ENCODE peak calls at places on chromosomes 6 and 20, in seven cellular contexts. One of them, this sample, is unnamed. For H3K9me3, the result is how much of the 10 kb centered on the place peaks cover.

GRCh38 chr20:14824996-14825395 is 487.6 kb upstream of the FLRT3 start:
- DNase-seq in cardiac muscle cell: no peak
- DNase-seq in fibroblast of lung: no peak
- DNase-seq in CD8-positive, alpha-beta T cell: no peak
- DNase-seq in effector memory CD4-positive, alpha-beta T cell: no peak
- DNase-seq in heart right ventricle: no peak
- DNase-seq in PC-3: no peak
- DNase-seq in this sample: no peak

GRCh38 chr20:2172305-2173175 is 70.9 kb downstream of the STK35 start:
- DNase-seq in PC-3: peak
- DNase-seq in CD8-positive, alpha-beta T cell: peak
- DNase-seq in effector memory CD4-positive, alpha-beta T cell: peak
- DNase-seq in cardiac muscle cell: peak
- DNase-seq in fibroblast of lung: peak
- DNase-seq in heart right ventricle: peak
- DNase-seq in this sample: peak

GRCh38 chr20:13671500-13672288 is 33.0 kb upstream of the TASP1 start:
- DNase-seq in fibroblast of lung: peak
- DNase-seq in effector memory CD4-positive, alpha-beta T cell: no peak
- DNase-seq in heart right ventricle: no peak
- DNase-seq in cardiac muscle cell: no peak
- DNase-seq in CD8-positive, alpha-beta T cell: no peak
- DNase-seq in PC-3: peak
- DNase-seq in this sample: no peak

GRCh38 chr6:48447251-48447650 is 336.3 kb upstream of the PTCHD4 start:
- DNase-seq in heart right ventricle: no peak
- DNase-seq in effector memory CD4-positive, alpha-beta T cell: no peak
- DNase-seq in PC-3: peak
- DNase-seq in cardiac muscle cell: no peak
- DNase-seq in CD8-positive, alpha-beta T cell: no peak
- DNase-seq in fibroblast of lung: no peak
- DNase-seq in this sample: no peak

GRCh38 chr6:83868639-83869038 is 9.2 kb downstream of the CYB5R4 start:
- DNase-seq in heart right ventricle: no peak
- DNase-seq in CD8-positive, alpha-beta T cell: no peak
- DNase-seq in effector memory CD4-positive, alpha-beta T cell: no peak
- DNase-seq in PC-3: peak
- DNase-seq in fibroblast of lung: peak
- DNase-seq in cardiac muscle cell: no peak
- DNase-seq in this sample: no peak

GRCh38 chr6:68975064-68975463 is 340.0 kb downstream of the ADGRB3 start:
- DNase-seq in CD8-positive, alpha-beta T cell: no peak
- DNase-seq in cardiac muscle cell: peak
- DNase-seq in heart right ventricle: no peak
- DNase-seq in fibroblast of lung: peak
- DNase-seq in PC-3: no peak
- DNase-seq in effector memory CD4-positive, alpha-beta T cell: no peak
- DNase-seq in this sample: no peak

GRCh38 chr20:8432435-8433148 is 300.5 kb downstream of the PLCB1 start:
- DNase-seq in cardiac muscle cell: peak
- DNase-seq in PC-3: no peak
- DNase-seq in effector memory CD4-positive, alpha-beta T cell: no peak
- DNase-seq in CD8-positive, alpha-beta T cell: no peak
- DNase-seq in heart right ventricle: peak
- DNase-seq in fibroblast of lung: no peak
- DNase-seq in this sample: no peak

GRCh38 chr20:61731363-61732181 is 334.1 kb downstream of the TAF4 start:
- DNase-seq in effector memory CD4-positive, alpha-beta T cell: no peak
- DNase-seq in PC-3: peak
- DNase-seq in CD8-positive, alpha-beta T cell: no peak
- DNase-seq in heart right ventricle: no peak
- DNase-seq in cardiac muscle cell: no peak
- DNase-seq in fibroblast of lung: peak
- DNase-seq in this sample: no peak

GRCh38 chr6:56914791-56915658 is 39.9 kb upstream of the BEND6 start:
- DNase-seq in heart right ventricle: peak
- DNase-seq in cardiac muscle cell: no peak
- DNase-seq in effector memory CD4-positive, alpha-beta T cell: no peak
- DNase-seq in fibroblast of lung: no peak
- DNase-seq in PC-3: no peak
- DNase-seq in CD8-positive, alpha-beta T cell: no peak
- DNase-seq in this sample: no peak

GRCh38 chr20:17905544-17905943 is 63.0 kb downstream of the SNX5 start:
- DNase-seq in cardiac muscle cell: no peak
- DNase-seq in heart right ventricle: no peak
- DNase-seq in effector memory CD4-positive, alpha-beta T cell: no peak
- DNase-seq in PC-3: no peak
- DNase-seq in fibroblast of lung: no peak
- DNase-seq in CD8-positive, alpha-beta T cell: no peak
- DNase-seq in this sample: no peak

GRCh38 chr20:44280387-44280786 is 30.6 kb downstream of the FITM2 start:
- DNase-seq in PC-3: no peak
- DNase-seq in heart right ventricle: no peak
- DNase-seq in cardiac muscle cell: no peak
- DNase-seq in fibroblast of lung: no peak
- DNase-seq in effector memory CD4-positive, alpha-beta T cell: no peak
- DNase-seq in CD8-positive, alpha-beta T cell: no peak
- DNase-seq in this sample: no peak

GRCh38 chr6:92577077-92577719 is 842.2 kb downstream of the EPHA7 start:
- DNase-seq in cardiac muscle cell: no peak
- DNase-seq in heart right ventricle: no peak
- DNase-seq in effector memory CD4-positive, alpha-beta T cell: no peak
- DNase-seq in CD8-positive, alpha-beta T cell: no peak
- DNase-seq in PC-3: no peak
- DNase-seq in fibroblast of lung: peak
- DNase-seq in this sample: no peak

GRCh38 chr6:154567695-154568220 is 57.3 kb upstream of the CNKSR3 start:
- DNase-seq in fibroblast of lung: no peak
- DNase-seq in cardiac muscle cell: no peak
- DNase-seq in heart right ventricle: no peak
- DNase-seq in effector memory CD4-positive, alpha-beta T cell: no peak
- DNase-seq in CD8-positive, alpha-beta T cell: no peak
- DNase-seq in PC-3: no peak
- DNase-seq in this sample: no peak

GRCh38 chr6:91271807-91272206 is 684.9 kb upstream of the MAP3K7 start:
- DNase-seq in fibroblast of lung: no peak
- DNase-seq in PC-3: no peak
- DNase-seq in effector memory CD4-positive, alpha-beta T cell: no peak
- DNase-seq in CD8-positive, alpha-beta T cell: no peak
- DNase-seq in cardiac muscle cell: no peak
- DNase-seq in heart right ventricle: no peak
- DNase-seq in this sample: no peak

GRCh38 chr6:8131265-8131897 is 29.0 kb upstream of the EEF1E1 start:
- DNase-seq in fibroblast of lung: peak
- DNase-seq in effector memory CD4-positive, alpha-beta T cell: peak
- DNase-seq in CD8-positive, alpha-beta T cell: peak
- DNase-seq in cardiac muscle cell: peak
- DNase-seq in heart right ventricle: no peak
- DNase-seq in PC-3: peak
- DNase-seq in this sample: peak

GRCh38 chr6:94736231-94736630 is 841.1 kb upstream of the MANEA start:
- DNase-seq in cardiac muscle cell: no peak
- DNase-seq in fibroblast of lung: peak
- DNase-seq in CD8-positive, alpha-beta T cell: no peak
- DNase-seq in effector memory CD4-positive, alpha-beta T cell: no peak
- DNase-seq in PC-3: no peak
- DNase-seq in heart right ventricle: no peak
- DNase-seq in this sample: no peak

GRCh38 chr6:102355578-102355977 is 962.1 kb downstream of the GRIK2 start:
- DNase-seq in effector memory CD4-positive, alpha-beta T cell: no peak
- DNase-seq in CD8-positive, alpha-beta T cell: no peak
- DNase-seq in PC-3: no peak
- DNase-seq in heart right ventricle: no peak
- DNase-seq in fibroblast of lung: no peak
- DNase-seq in cardiac muscle cell: no peak
- DNase-seq in this sample: no peak

GRCh38 chr6:89562114-89562815 is 76.3 kb downstream of the LYRM2 start:
- DNase-seq in PC-3: no peak
- DNase-seq in CD8-positive, alpha-beta T cell: no peak
- DNase-seq in effector memory CD4-positive, alpha-beta T cell: no peak
- DNase-seq in fibroblast of lung: no peak
- DNase-seq in heart right ventricle: no peak
- DNase-seq in cardiac muscle cell: no peak
- DNase-seq in this sample: no peak

GRCh38 chr6:56953597-56954388 is 1.1 kb upstream of the BEND6 start:
- DNase-seq in heart right ventricle: no peak
- DNase-seq in fibroblast of lung: peak
- DNase-seq in CD8-positive, alpha-beta T cell: no peak
- DNase-seq in cardiac muscle cell: peak
- DNase-seq in PC-3: no peak
- DNase-seq in effector memory CD4-positive, alpha-beta T cell: no peak
- DNase-seq in this sample: no peak

GRCh38 chr6:37525460-37526357 is 26.0 kb upstream of the CCDC167 start:
- DNase-seq in fibroblast of lung: peak
- DNase-seq in PC-3: peak
- DNase-seq in heart right ventricle: no peak
- DNase-seq in cardiac muscle cell: peak
- DNase-seq in effector memory CD4-positive, alpha-beta T cell: no peak
- DNase-seq in CD8-positive, alpha-beta T cell: no peak
- DNase-seq in this sample: no peak

GRCh38 chr6:155247618-155248017 is 16.2 kb upstream of the CLDN20 start:
- DNase-seq in effector memory CD4-positive, alpha-beta T cell: no peak
- DNase-seq in fibroblast of lung: peak
- DNase-seq in cardiac muscle cell: no peak
- DNase-seq in PC-3: no peak
- DNase-seq in CD8-positive, alpha-beta T cell: no peak
- DNase-seq in heart right ventricle: no peak
- DNase-seq in this sample: no peak

GRCh38 chr6:13273931-13274706 is 54.2 kb downstream of the TBC1D7 start:
- DNase-seq in PC-3: no peak
- DNase-seq in CD8-positive, alpha-beta T cell: peak
- DNase-seq in effector memory CD4-positive, alpha-beta T cell: peak
- DNase-seq in heart right ventricle: no peak
- DNase-seq in fibroblast of lung: no peak
- DNase-seq in cardiac muscle cell: no peak
- DNase-seq in this sample: peak
- H3K4me3 ChIP-seq in PC-3: no peak
- H3K4me3 ChIP-seq in CD8-positive, alpha-beta T cell: peak
- H3K4me3 ChIP-seq in effector memory CD4-positive, alpha-beta T cell: no peak
- H3K4me3 ChIP-seq in heart right ventricle: peak
- H3K4me3 ChIP-seq in fibroblast of lung: no peak
- H3K4me3 ChIP-seq in cardiac muscle cell: no peak
- H3K4me3 ChIP-seq in this sample: no peak

GRCh38 chr20:29741594-29741893 is 1515.9 kb upstream of the DEFB115 start:
- DNase-seq in PC-3: no peak
- DNase-seq in fibroblast of lung: no peak
- DNase-seq in CD8-positive, alpha-beta T cell: no peak
- DNase-seq in effector memory CD4-positive, alpha-beta T cell: no peak
- DNase-seq in cardiac muscle cell: no peak
- DNase-seq in heart right ventricle: no peak
- DNase-seq in this sample: no peak
- H3K9me3 ChIP-seq in PC-3: under half
- H3K9me3 ChIP-seq in fibroblast of lung: under half
- H3K9me3 ChIP-seq in CD8-positive, alpha-beta T cell: under half
- H3K9me3 ChIP-seq in effector memory CD4-positive, alpha-beta T cell: under half
- H3K9me3 ChIP-seq in cardiac muscle cell: under half
- H3K9me3 ChIP-seq in heart right ventricle: under half
- H3K9me3 ChIP-seq in this sample: under half

GRCh38 chr20:39835040-39835842 is 853.8 kb downstream of the MAFB start:
- DNase-seq in cardiac muscle cell: no peak
- DNase-seq in CD8-positive, alpha-beta T cell: no peak
- DNase-seq in PC-3: no peak
- DNase-seq in heart right ventricle: peak
- DNase-seq in effector memory CD4-positive, alpha-beta T cell: no peak
- DNase-seq in fibroblast of lung: no peak
- DNase-seq in this sample: no peak

GRCh38 chr20:39825950-39826349 is 863.1 kb downstream of the MAFB start:
- DNase-seq in fibroblast of lung: no peak
- DNase-seq in cardiac muscle cell: no peak
- DNase-seq in heart right ventricle: no peak
- DNase-seq in effector memory CD4-positive, alpha-beta T cell: no peak
- DNase-seq in PC-3: no peak
- DNase-seq in CD8-positive, alpha-beta T cell: no peak
- DNase-seq in this sample: no peak

GRCh38 chr20:39829713-39830112 is 859.3 kb downstream of the MAFB start:
- DNase-seq in PC-3: no peak
- DNase-seq in fibroblast of lung: no peak
- DNase-seq in cardiac muscle cell: no peak
- DNase-seq in effector memory CD4-positive, alpha-beta T cell: no peak
- DNase-seq in CD8-positive, alpha-beta T cell: no peak
- DNase-seq in heart right ventricle: no peak
- DNase-seq in this sample: no peak

GRCh38 chr20:39829255-39829654 is 859.8 kb downstream of the MAFB start:
- DNase-seq in CD8-positive, alpha-beta T cell: no peak
- DNase-seq in effector memory CD4-positive, alpha-beta T cell: no peak
- DNase-seq in fibroblast of lung: peak
- DNase-seq in heart right ventricle: peak
- DNase-seq in PC-3: no peak
- DNase-seq in cardiac muscle cell: peak
- DNase-seq in this sample: no peak

DNA sequence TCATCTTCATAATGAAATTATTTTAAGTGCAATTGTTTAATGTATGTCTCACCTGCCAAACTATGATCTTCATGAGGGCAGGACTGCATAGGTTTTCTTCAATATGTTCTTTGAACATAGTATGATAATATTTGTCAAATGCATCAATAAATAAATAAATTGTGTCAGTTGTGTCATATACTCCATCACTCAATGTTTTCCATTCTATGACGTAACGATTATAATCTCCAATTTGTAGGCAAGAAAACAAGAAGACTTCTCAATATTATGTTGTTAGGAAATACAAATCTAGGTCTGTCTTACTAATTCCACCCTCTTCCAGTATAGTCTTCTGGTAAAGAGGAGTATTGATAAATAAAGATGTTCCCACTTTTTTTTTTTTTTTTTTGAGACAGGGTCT is 858.1 kb downstream of the MAFB start:
- DNase-seq in fibroblast of lung: no peak
- DNase-seq in heart right ventricle: no peak
- DNase-seq in CD8-positive, alpha-beta T cell: no peak
- DNase-seq in effector memory CD4-positive, alpha-beta T cell: no peak
- DNase-seq in cardiac muscle cell: no peak
- DNase-seq in PC-3: no peak
- DNase-seq in this sample: no peak
- H3K4me3 ChIP-seq in fibroblast of lung: no peak
- H3K4me3 ChIP-seq in heart right ventricle: no peak
- H3K4me3 ChIP-seq in CD8-positive, alpha-beta T cell: no peak
- H3K4me3 ChIP-seq in effector memory CD4-positive, alpha-beta T cell: no peak
- H3K4me3 ChIP-seq in cardiac muscle cell: no peak
- H3K4me3 ChIP-seq in PC-3: no peak
- H3K4me3 ChIP-seq in this sample: no peak

GRCh38 chr6:30212865-30213653 is at the start of gene TRIM26:
- DNase-seq in fibroblast of lung: peak
- DNase-seq in cardiac muscle cell: peak
- DNase-seq in heart right ventricle: peak
- DNase-seq in PC-3: peak
- DNase-seq in effector memory CD4-positive, alpha-beta T cell: peak
- DNase-seq in CD8-positive, alpha-beta T cell: peak
- DNase-seq in this sample: peak
- H3K9me3 ChIP-seq in fibroblast of lung: under half
- H3K9me3 ChIP-seq in cardiac muscle cell: under half
- H3K9me3 ChIP-seq in heart right ventricle: under half
- H3K9me3 ChIP-seq in PC-3: under half
- H3K9me3 ChIP-seq in effector memory CD4-positive, alpha-beta T cell: under half
- H3K9me3 ChIP-seq in CD8-positive, alpha-beta T cell: under half
- H3K9me3 ChIP-seq in this sample: under half

DNA sequence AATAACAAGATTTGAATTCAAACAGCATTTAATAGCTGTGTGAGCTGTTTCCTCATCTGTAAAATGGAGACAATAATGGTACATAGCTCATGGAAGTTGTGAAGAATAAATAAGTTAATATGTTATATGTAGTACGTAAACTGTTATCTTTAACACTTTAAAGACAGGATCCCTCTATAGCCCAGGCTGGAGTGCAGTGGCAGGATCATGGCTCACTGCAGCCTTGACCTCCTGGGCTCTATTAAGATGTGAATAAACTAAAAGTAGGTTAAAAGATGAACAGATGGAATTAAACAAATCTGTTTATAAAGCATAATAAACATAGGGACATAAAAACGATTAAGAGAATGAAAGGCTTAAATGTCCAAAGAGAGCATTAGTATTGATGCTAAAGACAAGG is 3.0 kb downstream of the AMD1 start:
- DNase-seq in cardiac muscle cell: no peak
- DNase-seq in PC-3: no peak
- DNase-seq in CD8-positive, alpha-beta T cell: no peak
- DNase-seq in effector memory CD4-positive, alpha-beta T cell: no peak
- DNase-seq in fibroblast of lung: no peak
- DNase-seq in heart right ventricle: no peak
- DNase-seq in this sample: no peak
- H3K4me3 ChIP-seq in cardiac muscle cell: peak
- H3K4me3 ChIP-seq in PC-3: peak
- H3K4me3 ChIP-seq in CD8-positive, alpha-beta T cell: peak
- H3K4me3 ChIP-seq in effector memory CD4-positive, alpha-beta T cell: peak
- H3K4me3 ChIP-seq in fibroblast of lung: peak
- H3K4me3 ChIP-seq in heart right ventricle: peak
- H3K4me3 ChIP-seq in this sample: peak